ENCODE peak calls at places on chromosomes 11 and 22, in nine cellular contexts. Z, O, H, R, P, L, X, E and U are unnamed samples.

GRCh38 chr11:80082386-80082785 is 641.6 kb upstream of the TENM4 start:
- DNase-seq in R (no peak), H (no peak), Z (no peak), P (no peak), L (no peak), O (no peak), E (no peak), X (no peak), U (no peak)

GRCh38 chr11:93519179-93519578 is 24.0 kb downstream of the SMCO4 start:
- DNase-seq in Z (no peak), H (no peak), E (no peak), L (no peak), R (no peak), X (no peak), O (no peak), P (no peak), U (no peak)

GRCh38 chr11:575324-575995 is 810 bp upstream of the PHRF1 start:
- DNase-seq in H (no peak), E (peak), R (no peak), P (no peak), O (no peak), X (no peak), Z (no peak), L (no peak), U (peak)

GRCh38 chr22:49979587-49980264 is 19.2 kb downstream of the PIM3 start:
- DNase-seq in R (no peak), L (peak), P (peak), H (no peak), E (no peak), Z (peak), X (no peak), O (no peak), U (peak)

GRCh38 chr11:117580866-117581265 is 216.2 kb downstream of the DSCAML1 start:
- DNase-seq in H (no peak), P (no peak), R (no peak), X (no peak), Z (no peak), E (no peak), L (no peak), O (no peak), U (no peak)

GRCh38 chr11:120784566-120785251 is 239.2 kb upstream of the TBCEL start:
- DNase-seq in R (no peak), P (no peak), Z (no peak), X (no peak), H (no peak), O (no peak), L (no peak), E (no peak), U (no peak)

GRCh38 chr11:61632096-61632495 is 48.1 kb upstream of the DAGLA start:
- DNase-seq in X (no peak), O (no peak), L (no peak), Z (no peak), H (no peak), P (no peak), E (no peak), R (no peak), U (no peak)

GRCh38 chr11:71239581-71239980 is 12.8 kb downstream of the SHANK2 start:
- DNase-seq in H (no peak), P (no peak), Z (no peak), E (no peak), O (no peak), L (no peak), X (no peak), R (no peak), U (no peak)

GRCh38 chr11:96000064-96000463 is 76.2 kb upstream of the MTMR2 start:
- DNase-seq in X (no peak), R (no peak), Z (no peak), O (no peak), E (no peak), P (peak), H (no peak), L (no peak), U (no peak)

GRCh38 chr11:47254381-47254780 is 3.4 kb upstream of the NR1H3 start:
- DNase-seq in L (no peak), P (peak), R (no peak), Z (no peak), X (no peak), O (no peak), E (peak), H (no peak), U (no peak)

GRCh38 chr22:19710020-19710768 is 4.1 kb upstream of the SEPTIN5 start:
- DNase-seq in R (no peak), L (no peak), O (no peak), Z (no peak), E (no peak), P (no peak), H (no peak), X (no peak), U (no peak)

GRCh38 chr22:42905702-42906183 is 48.7 kb upstream of the ARFGAP3 start:
- DNase-seq in X (no peak), Z (no peak), R (no peak), O (no peak), P (no peak), L (no peak), H (no peak), E (peak), U (no peak)

GRCh38 chr11:57248780-57249383 is 11.8 kb upstream of the APLNR start:
- DNase-seq in H (no peak), E (peak), Z (peak), X (peak), O (no peak), L (peak), R (no peak), P (peak), U (peak)

GRCh38 chr11:92861641-92862040 is 107.8 kb upstream of the MTNR1B start:
- DNase-seq in H (no peak), O (no peak), Z (no peak), L (no peak), E (no peak), X (no peak), P (no peak), R (no peak), U (no peak)

GRCh38 chr11:37712246-37712645 is 1114.2 kb upstream of the RAG2 start:
- DNase-seq in H (no peak), E (no peak), P (peak), Z (no peak), O (no peak), R (no peak), L (no peak), X (no peak), U (no peak)

GRCh38 chr11:95142431-95142830 is 52.8 kb downstream of the ENDOD1 start:
- DNase-seq in O (no peak), Z (no peak), E (no peak), R (no peak), L (no peak), H (no peak), P (peak), X (no peak), U (no peak)

GRCh38 chr22:50481440-50482106 is at the start of gene ADM2:
- DNase-seq in E (no peak), Z (peak), R (no peak), H (no peak), O (peak), P (peak), L (peak), X (no peak), U (peak)

GRCh38 chr11:10493041-10493663 is 38.1 kb downstream of the AMPD3 start:
- DNase-seq in E (no peak), O (no peak), H (no peak), P (no peak), R (no peak), L (no peak), X (no peak), Z (no peak), U (no peak)

GRCh38 chr11:73143126-73143838 is 1.2 kb upstream of the FCHSD2 start:
- DNase-seq in X (no peak), Z (peak), L (no peak), H (no peak), P (peak), O (no peak), E (no peak), R (peak), U (no peak)

GRCh38 chr22:49215840-49216239 is 611.8 kb downstream of the BRD1 start:
- DNase-seq in O (no peak), H (no peak), E (no peak), L (no peak), Z (no peak), P (no peak), R (no peak), X (no peak), U (no peak)

GRCh38 chr11:34890812-34891211 is 25.4 kb downstream of the APIP start:
- DNase-seq in R (peak), P (peak), E (no peak), Z (no peak), H (no peak), L (peak), O (no peak), X (no peak), U (no peak)

GRCh38 chr22:47850644-47851151 is 1088.2 kb downstream of the TBC1D22A start:
- DNase-seq in H (no peak), O (no peak), L (no peak), P (no peak), E (no peak), Z (no peak), X (no peak), R (no peak), U (no peak)

GRCh38 chr11:64343740-64344133 is 3.7 kb downstream of the CCDC88B start:
- DNase-seq in O (no peak), E (no peak), H (no peak), Z (no peak), P (no peak), L (no peak), X (no peak), R (no peak), U (peak)